ENCODE peak calls at places on chromosomes 1 and 21, in four cellular contexts. B is SK-N-SH, W is HepG2, V is HCT116. H is an unnamed sample.
A peak's percentile ranks its signal among the peaks of the same experiment; 100 is the strongest.

GRCh38 chr1:153549741-153550397 is 811 bp upstream of the S100A3 start:
- DNase-seq in B (no peak), V (no peak), W (no peak), H (no peak)

GRCh38 chr1:31748265-31748859 is 15.8 kb downstream of the ADGRB2 start:
- DNase-seq in W (no peak), B (peak; percentile 71), V (no peak), H (no peak)

GRCh38 chr1:27638805-27639204 is 3.8 kb upstream of the FGR start:
- DNase-seq in W (no peak), B (no peak), V (no peak), H (no peak)

GRCh38 chr1:220810179-220810653 is 23.5 kb downstream of the MTARC1 start:
- DNase-seq in V (peak; percentile 38), W (peak; percentile 47), B (peak; percentile 67), H (peak; percentile 39)

GRCh38 chr21:43832648-43833047 is 32.4 kb upstream of the AGPAT3 start:
- DNase-seq in W (no peak), B (peak; percentile 25), V (no peak), H (no peak)

GRCh38 chr1:58785424-58786058 is 1.7 kb upstream of the JUN start:
- DNase-seq in V (no peak), B (no peak), W (peak; percentile 36), H (no peak)

GRCh38 chr1:92736395-92736794 is 48.5 kb downstream of the EVI5 start:
- DNase-seq in V (no peak), W (no peak), B (no peak), H (no peak)

GRCh38 chr1:205003358-205004145 is 39.5 kb upstream of the CNTN2 start:
- DNase-seq in W (no peak), V (no peak), B (peak; percentile 63), H (no peak)

GRCh38 chr1:11960710-11961109 is 19.5 kb upstream of the MFN2 start:
- DNase-seq in V (no peak), W (no peak), B (no peak), H (no peak)

GRCh38 chr1:67760030-67760821 is 73.0 kb downstream of the GNG12 start:
- DNase-seq in B (peak; percentile 56), V (peak; percentile 54), W (peak; percentile 87), H (peak; percentile 68)

GRCh38 chr1:58620926-58621325 is 43.9 kb upstream of the TACSTD2 start:
- DNase-seq in V (no peak), W (no peak), B (no peak), H (no peak)

GRCh38 chr1:20430355-20431290 is 55.4 kb downstream of the CAMK2N1 start:
- DNase-seq in B (peak; percentile 86), V (no peak), W (peak; percentile 24), H (no peak)

GRCh38 chr1:214281902-214282695 is 1.1 kb downstream of the SMYD2 start:
- DNase-seq in V (peak; percentile 34), B (peak; percentile 50), W (peak; percentile 56), H (no peak)

GRCh38 chr1:227864882-227865281 is 49.4 kb downstream of the PRSS38 start:
- DNase-seq in W (no peak), V (no peak), B (no peak), H (no peak)

GRCh38 chr1:99173282-99173681 is 91.0 kb upstream of the PLPPR4 start:
- DNase-seq in W (no peak), B (no peak), V (no peak), H (no peak)

GRCh38 chr1:246198141-246198820 is 308.8 kb downstream of the SMYD3 start:
- DNase-seq in B (no peak), V (no peak), W (no peak), H (no peak)

GRCh38 chr1:193448682-193449461 is 262.5 kb upstream of the B3GALT2 start:
- DNase-seq in W (no peak), V (no peak), B (no peak), H (no peak)

GRCh38 chr1:189269011-189269410 is 1208.7 kb downstream of the BRINP3 start:
- DNase-seq in V (peak; percentile 64), B (no peak), W (no peak), H (no peak)

GRCh38 chr1:2314297-2314802 is 77.0 kb downstream of the MORN1 start:
- DNase-seq in V (no peak), B (peak; percentile 93), W (peak; percentile 53), H (no peak)

GRCh38 chr1:110265186-110265585 is 55.1 kb downstream of the KCNC4 start:
- DNase-seq in B (no peak), W (no peak), V (no peak), H (no peak)

GRCh38 chr1:73100216-73100615 is 817.9 kb upstream of the NEGR1 start:
- DNase-seq in W (no peak), B (no peak), V (no peak), H (no peak)

GRCh38 chr1:203536981-203537455 is 43.1 kb downstream of the OPTC start:
- DNase-seq in V (no peak), W (peak; percentile 58), B (no peak), H (no peak)

GRCh38 chr1:37456614-37457013 is 17.8 kb upstream of the ZC3H12A start:
- DNase-seq in W (no peak), B (no peak), V (no peak), H (no peak)

GRCh38 chr1:95888877-95889799 is 655.1 kb downstream of the RWDD3 start:
- DNase-seq in B (no peak), V (no peak), W (no peak), H (no peak)

GRCh38 chr1:116868386-116868785 is 41.3 kb upstream of the PTGFRN start:
- DNase-seq in W (no peak), B (no peak), V (no peak), H (no peak)

GRCh38 chr1:1347663-1348419 is 1.4 kb downstream of the DVL1 start:
- DNase-seq in B (no peak), V (peak; percentile 54), W (peak; percentile 72), H (no peak)

GRCh38 chr1:3453203-3453761 is 1.2 kb upstream of the ARHGEF16 start:
- DNase-seq in V (peak; percentile 68), B (peak; percentile 93), W (peak; percentile 69), H (peak; percentile 32)

GRCh38 chr1:61951731-61952585 is 209.7 kb downstream of the PATJ start:
- DNase-seq in B (no peak), W (no peak), V (no peak), H (no peak)

GRCh38 chr1:35539073-35539823 is 18.0 kb downstream of the KIAA0319L start:
- DNase-seq in W (no peak), V (no peak), B (no peak), H (no peak)

GRCh38 chr1:47417129-47418044 is 1.3 kb downstream of the FOXE3 start:
- DNase-seq in W (no peak), V (no peak), B (no peak), H (no peak)

GRCh38 chr21:31403596-31404333 is 59.7 kb upstream of the TIAM1 start:
- DNase-seq in W (no peak), B (no peak), V (no peak), H (no peak)
- TF ChIP-seq REST in W (no peak), B (no peak), V (no peak), H (no peak)

GRCh38 chr1:82226198-82226505 is 425.4 kb downstream of the ADGRL2 start:
- DNase-seq in V (no peak), B (no peak), W (no peak), H (no peak)
- TF ChIP-seq SIN3A in V (no peak), B (no peak), W (no peak), H (no peak)

DNA sequence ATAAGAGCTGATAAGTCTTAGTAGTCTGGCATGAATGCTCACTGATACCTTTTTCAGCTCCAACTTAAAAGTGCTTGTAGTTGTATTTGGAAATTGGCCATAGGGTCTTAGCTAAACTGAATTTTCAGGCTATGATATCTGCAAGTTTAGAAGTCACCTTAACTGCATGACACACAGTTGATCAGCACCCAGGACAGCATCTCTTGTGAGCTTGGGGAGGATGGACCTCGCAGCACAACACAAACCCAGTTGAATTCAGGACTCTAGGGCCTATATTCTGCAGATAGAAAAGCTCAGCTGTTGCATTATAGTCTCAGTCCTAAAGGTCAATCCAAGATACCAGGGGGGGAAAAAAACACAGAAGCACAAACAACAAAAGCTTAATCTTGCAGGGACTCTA is 394.3 kb downstream of the KCNH1 start:
- DNase-seq in W (no peak), B (no peak), V (no peak), H (no peak)
- TF ChIP-seq REST in W (peak; percentile 86), B (peak; percentile 89), V (peak; percentile 39), H (peak; percentile 44)

GRCh38 chr1:182614796-182615451 is 10.7 kb upstream of the RGS16 start:
- DNase-seq in W (no peak), V (no peak), B (peak; percentile 85), H (no peak)

GRCh38 chr1:182616130-182617074 is 12.2 kb upstream of the RGS16 start:
- DNase-seq in B (peak; percentile 74), V (no peak), W (no peak), H (no peak)

GRCh38 chr1:182617075-182617429 is 12.9 kb upstream of the RGS16 start:
- DNase-seq in B (no peak), V (no peak), W (no peak), H (no peak)

GRCh38 chr1:182617734-182618288 is 13.6 kb upstream of the RGS16 start:
- DNase-seq in W (no peak), B (no peak), V (peak; percentile 32), H (no peak)

GRCh38 chr1:182615468-182616129 is 11.4 kb upstream of the RGS16 start:
- DNase-seq in B (peak; percentile 38), V (no peak), W (no peak), H (no peak)
- TF ChIP-seq SIN3A in B (no peak), V (no peak), W (no peak), H (no peak)

GRCh38 chr1:207024202-207025143 is 8.1 kb downstream of the C1orf116 start:
- DNase-seq in W (no peak), B (no peak), V (no peak), H (no peak)
- TF ChIP-seq REST in W (no peak), B (no peak), V (no peak), H (no peak)

GRCh38 chr1:69700770-69701169 is 133.0 kb downstream of the LRRC7 start:
- DNase-seq in V (peak; percentile 6), B (no peak), W (peak; percentile 13), H (no peak)
- TF ChIP-seq SIN3A in V (no peak), B (no peak), W (no peak), H (no peak)

DNA sequence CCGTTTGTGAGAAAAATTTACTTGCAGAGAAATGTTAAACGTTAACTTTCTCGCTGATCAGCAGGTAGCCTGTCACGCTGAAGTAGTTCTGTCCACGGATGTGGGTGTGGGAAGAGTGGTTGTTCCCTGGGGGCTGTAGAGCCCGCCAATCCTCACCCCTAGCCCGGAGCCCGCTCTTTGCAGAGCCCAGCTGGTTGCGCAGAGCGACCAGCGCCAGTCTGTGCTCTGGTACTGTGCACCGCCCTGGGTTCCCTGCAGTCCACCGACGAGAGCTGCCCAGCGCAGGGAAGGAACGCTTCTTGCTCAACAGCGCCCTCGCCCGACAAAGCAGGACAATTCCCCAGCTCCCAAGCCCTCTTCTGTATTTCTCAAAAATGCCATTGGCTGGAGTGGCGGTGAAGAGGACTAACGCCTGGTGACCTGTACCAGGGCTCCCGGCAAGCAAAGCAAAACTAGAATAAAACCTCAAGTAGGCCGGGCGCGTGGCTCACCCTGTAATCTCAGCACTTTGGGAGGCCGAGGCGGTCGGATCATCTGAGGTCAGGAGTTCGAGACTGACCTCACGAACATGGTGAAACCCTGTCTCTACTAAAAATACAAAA is 3.3 kb downstream of the RIPPLY3 start:
- DNase-seq in V (peak; percentile 81), B (peak; percentile 91), W (peak; percentile 83), H (peak; percentile 71)
- TF ChIP-seq REST in V (no peak), B (no peak), W (no peak), H (no peak)

GRCh38 chr1:43625063-43625780 is 24.7 kb upstream of the KDM4A start:
- DNase-seq in V (no peak), B (peak; percentile 7), W (no peak), H (no peak)
- TF ChIP-seq SIN3A in V (no peak), B (no peak), W (no peak), H (no peak)

H was measured in Panc1.